ENCODE peak calls at places on chromosomes 12 and 14, in nine cellular contexts. O is neuronal stem cell; P is stimulated activated CD4-positive, alpha-beta T cell treated with anti-CD3 and anti-CD28 coated beads, Interleukin-12 subunit alpha, Interleukin-12 subunit beta, amount 100 ng/mL, for 4 hours; S is activated naive CD4-positive, alpha-beta T cell; Z is neural progenitor cell; I is NCI-H1417; T is T-helper 2 cell; W is GM06990; E is Right ventricle myocardium superior. Q is an unnamed sample.

GRCh38 chr14:101482066-101482465 is 79.2 kb upstream of the DIO3 start:
- DNase-seq in O (no peak), P (no peak), S (no peak), Z (no peak), I (no peak), T (no peak), W (no peak), E (no peak), Q (no peak)

GRCh38 chr14:50677527-50678063 is 9.5 kb upstream of the SAV1 start:
- DNase-seq in O (no peak), P (no peak), S (no peak), Z (no peak), I (no peak), T (no peak), W (no peak), E (no peak), Q (peak; percentile 66)

GRCh38 chr12:48868446-48868845 is 2.8 kb upstream of the RND1 start:
- DNase-seq in O (no peak), P (no peak), S (no peak), Z (no peak), I (no peak), T (no peak), W (no peak), E (no peak), Q (no peak)

GRCh38 chr14:90850487-90850886 is 34.3 kb upstream of the TTC7B start:
- DNase-seq in O (no peak), P (no peak), S (no peak), Z (no peak), I (no peak), T (no peak), W (no peak), E (no peak), Q (no peak)

GRCh38 chr14:55125403-55125802 is 3.6 kb upstream of the LGALS3 start:
- DNase-seq in O (no peak), P (no peak), S (no peak), Z (no peak), I (no peak), T (no peak), W (no peak), E (peak; percentile 59), Q (peak; percentile 89)

GRCh38 chr14:104281768-104282301 is 143.4 kb downstream of the KIF26A start:
- DNase-seq in O (no peak), P (no peak), S (no peak), Z (no peak), I (no peak), T (peak; percentile 2), W (no peak), E (peak; percentile 14), Q (no peak)

GRCh38 chr12:9943244-9943643 is 11.1 kb upstream of the CLEC2A start:
- DNase-seq in O (no peak), P (no peak), S (no peak), Z (no peak), I (no peak), T (peak; percentile 17), W (no peak), E (peak; percentile 41), Q (no peak)

GRCh38 chr14:77314043-77314442 is 6.6 kb downstream of the POMT2 start:
- DNase-seq in O (no peak), P (no peak), S (no peak), Z (no peak), I (no peak), T (no peak), W (no peak), E (no peak), Q (no peak)

GRCh38 chr14:99793213-99794155 is at the start of gene EML1:
- DNase-seq in O (peak; percentile 85), P (peak; percentile 75), S (peak; percentile 41), Z (peak; percentile 96), I (peak; percentile 87), T (peak; percentile 39), W (peak; percentile 78), E (peak; percentile 89), Q (peak; percentile 78)

GRCh38 chr14:81148635-81149034 is 72.1 kb downstream of the GTF2A1 start:
- DNase-seq in O (no peak), P (no peak), S (no peak), Z (no peak), I (no peak), T (no peak), W (no peak), E (no peak), Q (no peak)

GRCh38 chr12:66065623-66066022 is 64.9 kb downstream of the LLPH start:
- DNase-seq in O (no peak), P (no peak), S (no peak), Z (no peak), I (no peak), T (no peak), W (no peak), E (no peak), Q (no peak)

GRCh38 chr12:85016423-85016822 is 19.7 kb downstream of the TSPAN19 start:
- DNase-seq in O (no peak), P (no peak), S (no peak), Z (no peak), I (no peak), T (no peak), W (no peak), E (no peak), Q (peak; percentile 90)

GRCh38 chr12:26126340-26127284 is 1.8 kb upstream of the BHLHE41 start:
- DNase-seq in O (peak; percentile 80), P (peak; percentile 28), S (no peak), Z (peak; percentile 94), I (peak; percentile 89), T (no peak), W (peak; percentile 67), E (peak; percentile 93), Q (peak; percentile 97)

GRCh38 chr14:99158150-99158549 is 113.8 kb downstream of the BCL11B start:
- DNase-seq in O (no peak), P (no peak), S (no peak), Z (no peak), I (no peak), T (no peak), W (no peak), E (no peak), Q (no peak)

GRCh38 chr12:132147423-132148367 is 3.4 kb downstream of the NOC4L start:
- DNase-seq in O (no peak), P (no peak), S (no peak), Z (no peak), I (no peak), T (no peak), W (no peak), E (peak; percentile 33), Q (no peak)

GRCh38 chr12:79098530-79098929 is 234.0 kb downstream of the SYT1 start:
- DNase-seq in O (no peak), P (no peak), S (no peak), Z (no peak), I (no peak), T (no peak), W (no peak), E (no peak), Q (no peak)

GRCh38 chr12:65960820-65961691 is 136.8 kb downstream of the HMGA2 start:
- DNase-seq in O (no peak), P (no peak), S (no peak), Z (no peak), I (no peak), T (no peak), W (no peak), E (no peak), Q (no peak)

GRCh38 chr14:50714452-50715073 is 46.5 kb upstream of the SAV1 start:
- DNase-seq in O (no peak), P (no peak), S (no peak), Z (peak; percentile 31), I (peak; percentile 30), T (no peak), W (no peak), E (no peak), Q (peak; percentile 51)

GRCh38 chr14:69692542-69693053 is 74.3 kb upstream of the SRSF5 start:
- DNase-seq in O (no peak), P (no peak), S (no peak), Z (no peak), I (no peak), T (no peak), W (no peak), E (no peak), Q (no peak)

GRCh38 chr12:40921563-40922163 is 229.4 kb downstream of the CNTN1 start:
- DNase-seq in O (no peak), P (no peak), S (no peak), Z (peak; percentile 33), I (peak; percentile 68), T (no peak), W (no peak), E (no peak), Q (peak; percentile 35)

GRCh38 chr12:6478406-6478805 is 7.9 kb upstream of the VAMP1 start:
- DNase-seq in O (no peak), P (no peak), S (no peak), Z (no peak), I (no peak), T (no peak), W (no peak), E (no peak), Q (no peak)

GRCh38 chr14:99749142-99749541 is 44.1 kb upstream of the EML1 start:
- DNase-seq in O (no peak), P (no peak), S (no peak), Z (peak; percentile 32), I (peak; percentile 8), T (no peak), W (no peak), E (no peak), Q (no peak)

GRCh38 chr14:36580141-36580855 is 2.1 kb downstream of the NKX2-8 start:
- DNase-seq in O (no peak), P (no peak), S (no peak), Z (peak; percentile 48), I (no peak), T (no peak), W (no peak), E (no peak), Q (no peak)

GRCh38 chr12:1533602-1534304 is 60.6 kb downstream of the FBXL14 start:
- DNase-seq in O (no peak), P (no peak), S (no peak), Z (no peak), I (peak; percentile 16), T (no peak), W (peak; percentile 81), E (no peak), Q (peak; percentile 81)

GRCh38 chr12:54421175-54421872 is 2.3 kb upstream of the ITGA5 start:
- DNase-seq in O (no peak), P (no peak), S (no peak), Z (no peak), I (no peak), T (no peak), W (no peak), E (peak; percentile 77), Q (no peak)

GRCh38 chr14:75030147-75030546 is 21.1 kb downstream of the MLH3 start:
- DNase-seq in O (no peak), P (no peak), S (no peak), Z (no peak), I (no peak), T (no peak), W (no peak), E (no peak), Q (no peak)

GRCh38 chr12:131097247-131098177 is 143.8 kb downstream of the ADGRD1 start:
- DNase-seq in O (no peak), P (no peak), S (no peak), Z (no peak), I (no peak), T (peak; percentile 4), W (no peak), E (peak; percentile 72), Q (no peak)

GRCh38 chr12:91262023-91262676 is 79.5 kb upstream of the DCN start:
- DNase-seq in O (no peak), P (no peak), S (no peak), Z (no peak), I (no peak), T (no peak), W (no peak), E (no peak), Q (no peak)

GRCh38 chr12:76026643-76027063 is 4.9 kb downstream of the PHLDA1 start:
- DNase-seq in O (no peak), P (no peak), S (no peak), Z (no peak), I (no peak), T (no peak), W (no peak), E (no peak), Q (no peak)

GRCh38 chr12:15001733-15002471 is 29.1 kb downstream of the PDE6H start:
- DNase-seq in O (no peak), P (no peak), S (no peak), Z (peak; percentile 45), I (peak; percentile 72), T (no peak), W (no peak), E (peak; percentile 66), Q (no peak)

GRCh38 chr14:89011727-89012271 is 187.3 kb downstream of the TTC8 start:
- DNase-seq in O (no peak), P (no peak), S (no peak), Z (no peak), I (no peak), T (no peak), W (no peak), E (no peak), Q (no peak)